ENCODE peak calls at places on chromosome 6, in five cellular contexts. M, B, Z, L and I are unnamed samples.
A peak's percentile ranks its signal among the peaks of the same experiment; 100 is the strongest.

GRCh38 chr6:72246926-72247325 is 360.6 kb downstream of the RIMS1 start:
- DNase-seq in B (peak; percentile 16), M (peak; percentile 3), Z (no peak), L (peak; percentile 6), I (no peak)

GRCh38 chr6:116373300-116373699 is 2.6 kb downstream of the DSE start:
- DNase-seq in B (no peak), L (no peak), Z (no peak), M (no peak), I (no peak)

GRCh38 chr6:53066059-53066406 is 829 bp downstream of the FBXO9 start:
- DNase-seq in Z (peak; percentile 34), L (peak; percentile 21), B (peak; percentile 25), M (peak; percentile 36), I (peak; percentile 64)

GRCh38 chr6:12150812-12151432 is 138.8 kb downstream of the HIVEP1 start:
- DNase-seq in Z (no peak), L (no peak), M (no peak), B (peak; percentile 67), I (no peak)

GRCh38 chr6:157219201-157220200 is 103.8 kb downstream of the TMEM242 start:
- DNase-seq in L (no peak), M (peak; percentile 66), B (peak; percentile 66), Z (no peak), I (no peak)

GRCh38 chr6:28002181-28002580 is 45.1 kb downstream of the OR2B6 start:
- DNase-seq in B (no peak), L (no peak), M (no peak), Z (no peak), I (no peak)

GRCh38 chr6:113732384-113732966 is 124.7 kb upstream of the MARCKS start:
- DNase-seq in Z (peak; percentile 28), L (no peak), B (no peak), M (no peak), I (no peak)

GRCh38 chr6:144179817-144180216 is 29.5 kb downstream of the STX11 start:
- DNase-seq in M (no peak), L (no peak), B (no peak), Z (no peak), I (no peak)

GRCh38 chr6:98041921-98042320 is 758.9 kb upstream of the MMS22L start:
- DNase-seq in Z (no peak), M (no peak), L (peak; percentile 63), B (no peak), I (no peak)

GRCh38 chr6:57252137-57252536 is 30.0 kb upstream of the RAB23 start:
- DNase-seq in Z (no peak), M (no peak), B (no peak), L (no peak), I (no peak)

GRCh38 chr6:28525496-28526039 is at the start of gene GPX5:
- DNase-seq in M (peak; percentile 10), B (no peak), Z (no peak), L (no peak), I (no peak)

GRCh38 chr6:50913105-50913770 is 94.6 kb downstream of the TFAP2B start:
- DNase-seq in Z (no peak), B (no peak), L (no peak), M (no peak), I (no peak)

GRCh38 chr6:164113637-164114036 is 699.1 kb downstream of the QKI start:
- DNase-seq in B (no peak), M (no peak), Z (no peak), L (no peak), I (no peak)

GRCh38 chr6:77457720-77458349 is 5.5 kb downstream of the HTR1B start:
- DNase-seq in M (peak; percentile 97), Z (peak; percentile 56), L (peak; percentile 19), B (peak; percentile 67), I (peak; percentile 47)

GRCh38 chr6:110232456-110232855 is 52.2 kb downstream of the CDC40 start:
- DNase-seq in Z (no peak), M (peak; percentile 45), L (no peak), B (no peak), I (no peak)

GRCh38 chr6:21537660-21538059 is 55.9 kb upstream of the SOX4 start:
- DNase-seq in M (no peak), B (no peak), L (no peak), Z (no peak), I (no peak)